ENCODE peak calls at places on chromosomes 4 and X, in nine cellular contexts. H is WERI-Rb-1; P is brain microvascular endothelial cell; M is omental fat pad; J is substantia nigra; B is fibroblast of pulmonary artery; C is astrocyte of the spinal cord; X is activated T-helper 9 cell treated with anti-CD3 and anti-CD28 coated beads, Interleukin-2, amount 50 U/mL, for 16 hours; R is GF-D8. D is an unnamed sample.

GRCh38 chrX:15985937-15986336 is 131.3 kb upstream of the AP1S2 start:
- DNase-seq in H (no peak), P (no peak), M (no peak), J (no peak), B (no peak), C (no peak), X (peak; percentile 2), R (no peak), D (no peak)

GRCh38 chr4:173092003-173092402 is 76.6 kb upstream of the GALNT7 start:
- DNase-seq in H (no peak), P (no peak), M (no peak), J (no peak), B (no peak), C (no peak), X (no peak), R (no peak), D (no peak)

GRCh38 chrX:41029332-41029731 is 55.9 kb upstream of the USP9X start:
- DNase-seq in H (no peak), P (peak; percentile 38), M (no peak), J (no peak), B (no peak), C (no peak), X (no peak), R (no peak), D (no peak)

GRCh38 chrX:88604433-88605221 is 142.4 kb upstream of the CPXCR1 start:
- DNase-seq in H (no peak), P (peak; percentile 22), M (no peak), J (no peak), B (peak; percentile 37), C (peak; percentile 0), X (no peak), R (no peak), D (no peak)

GRCh38 chrX:21167028-21167427 is 207.2 kb upstream of the CNKSR2 start:
- DNase-seq in H (no peak), P (no peak), M (no peak), J (no peak), B (no peak), C (no peak), X (no peak), R (no peak), D (no peak)

GRCh38 chr4:74873545-74874295 is 59.2 kb upstream of the PARM1 start:
- DNase-seq in H (no peak), P (no peak), M (no peak), J (no peak), B (peak; percentile 8), C (no peak), X (no peak), R (no peak), D (no peak)

GRCh38 chrX:1322393-1322792 is 14.2 kb upstream of the IL3RA start:
- DNase-seq in H (no peak), P (no peak), M (no peak), J (no peak), B (no peak), C (no peak), X (no peak), R (peak; percentile 9), D (no peak)

GRCh38 chrX:145910017-145910416 is 92.4 kb downstream of the SLITRK2 start:
- DNase-seq in H (no peak), P (no peak), M (no peak), J (no peak), B (no peak), C (no peak), X (no peak), R (no peak), D (no peak)

GRCh38 chrX:25083661-25084060 is 67.9 kb upstream of the ARX start:
- DNase-seq in H (no peak), P (no peak), M (no peak), J (no peak), B (no peak), C (no peak), X (no peak), R (no peak), D (no peak)

GRCh38 chr4:37837446-37837845 is 11.0 kb downstream of the PGM2 start:
- DNase-seq in H (no peak), P (peak; percentile 68), M (no peak), J (no peak), B (peak; percentile 95), C (peak; percentile 63), X (no peak), R (peak; percentile 55), D (no peak)

GRCh38 chr4:101211146-101211553 is 136.2 kb downstream of the PPP3CA start:
- DNase-seq in H (no peak), P (no peak), M (no peak), J (no peak), B (peak; percentile 19), C (peak; percentile 67), X (no peak), R (no peak), D (no peak)

GRCh38 chrX:15382809-15383208 is 1.4 kb downstream of the VEGFD start:
- DNase-seq in H (peak; percentile 15), P (no peak), M (no peak), J (no peak), B (no peak), C (no peak), X (no peak), R (no peak), D (no peak)

GRCh38 chr4:188016754-188017153 is 21.2 kb downstream of the ZFP42 start:
- DNase-seq in H (no peak), P (no peak), M (no peak), J (no peak), B (no peak), C (no peak), X (no peak), R (no peak), D (no peak)